ENCODE peak calls at places on chromosomes 3 and 15, in four cellular contexts. One of them, this sample, is unnamed.

GRCh38 chr15:67784057-67784781 is 41.1 kb upstream of the SKOR1 start:
- DNase-seq in breast epithelium: no peak
- DNase-seq in GM12891: no peak
- DNase-seq in body of pancreas: no peak
- DNase-seq in this sample: no peak

GRCh38 chr3:127153506-127153815 is 39.5 kb upstream of the PRR23E start:
- DNase-seq in breast epithelium: no peak
- DNase-seq in GM12891: no peak
- DNase-seq in body of pancreas: no peak
- DNase-seq in this sample: no peak

GRCh38 chr15:41773332-41773728 is 954 bp upstream of the MAPKBP1 start:
- DNase-seq in breast epithelium: no peak
- DNase-seq in GM12891: no peak
- DNase-seq in body of pancreas: no peak
- DNase-seq in this sample: no peak

GRCh38 chr15:31391687-31392671 is 65.3 kb downstream of the KLF13 start:
- DNase-seq in breast epithelium: no peak
- DNase-seq in GM12891: peak; percentile 85
- DNase-seq in body of pancreas: peak; percentile 88
- DNase-seq in this sample: peak; percentile 75

GRCh38 chr15:50176869-50177268 is 5.1 kb upstream of the SLC27A2 start:
- DNase-seq in breast epithelium: no peak
- DNase-seq in GM12891: no peak
- DNase-seq in body of pancreas: no peak
- DNase-seq in this sample: no peak

GRCh38 chr3:105093371-105093770 is 273.3 kb upstream of the ALCAM start:
- DNase-seq in breast epithelium: no peak
- DNase-seq in GM12891: no peak
- DNase-seq in body of pancreas: no peak
- DNase-seq in this sample: no peak

GRCh38 chr3:186609247-186609868 is 3.5 kb upstream of the AHSG start:
- DNase-seq in breast epithelium: no peak
- DNase-seq in GM12891: no peak
- DNase-seq in body of pancreas: peak; percentile 70
- DNase-seq in this sample: no peak

GRCh38 chr3:143002083-143002712 is 828 bp downstream of the U2SURP start:
- DNase-seq in breast epithelium: no peak
- DNase-seq in GM12891: peak; percentile 32
- DNase-seq in body of pancreas: no peak
- DNase-seq in this sample: no peak

GRCh38 chr15:59017459-59017858 is 30.0 kb downstream of the RNF111 start:
- DNase-seq in breast epithelium: no peak
- DNase-seq in GM12891: no peak
- DNase-seq in body of pancreas: no peak
- DNase-seq in this sample: no peak

GRCh38 chr15:39127925-39128617 is 452.8 kb upstream of the THBS1 start:
- DNase-seq in breast epithelium: no peak
- DNase-seq in GM12891: no peak
- DNase-seq in body of pancreas: no peak
- DNase-seq in this sample: peak; percentile 25

GRCh38 chr15:101059381-101060341 is 140.5 kb downstream of the LRRK1 start:
- DNase-seq in breast epithelium: no peak
- DNase-seq in GM12891: no peak
- DNase-seq in body of pancreas: no peak
- DNase-seq in this sample: no peak

GRCh38 chr3:21220944-21221343 is 530.1 kb downstream of the ZNF385D start:
- DNase-seq in breast epithelium: no peak
- DNase-seq in GM12891: no peak
- DNase-seq in body of pancreas: no peak
- DNase-seq in this sample: no peak

GRCh38 chr3:39379778-39380155 is 3.4 kb upstream of the SLC25A38 start:
- DNase-seq in breast epithelium: no peak
- DNase-seq in GM12891: no peak
- DNase-seq in body of pancreas: no peak
- DNase-seq in this sample: no peak

GRCh38 chr3:39372831-39373230 is 10.3 kb upstream of the SLC25A38 start:
- DNase-seq in breast epithelium: no peak
- DNase-seq in GM12891: no peak
- DNase-seq in body of pancreas: no peak
- DNase-seq in this sample: no peak

GRCh38 chr3:39378092-39378491 is 5.1 kb upstream of the SLC25A38 start:
- DNase-seq in breast epithelium: no peak
- DNase-seq in GM12891: peak; percentile 33
- DNase-seq in body of pancreas: peak; percentile 72
- DNase-seq in this sample: no peak

GRCh38 chr3:39378957-39379777 is 4.0 kb upstream of the SLC25A38 start:
- DNase-seq in breast epithelium: no peak
- DNase-seq in GM12891: no peak
- DNase-seq in body of pancreas: peak; percentile 55
- DNase-seq in this sample: no peak

GRCh38 chr3:39376929-39377634 is 6.1 kb upstream of the SLC25A38 start:
- DNase-seq in breast epithelium: no peak
- DNase-seq in GM12891: no peak
- DNase-seq in body of pancreas: no peak
- DNase-seq in this sample: no peak
- TF ChIP-seq POLR2A in breast epithelium: no peak
- TF ChIP-seq POLR2A in GM12891: no peak
- TF ChIP-seq POLR2A in body of pancreas: no peak
- TF ChIP-seq POLR2A in this sample: no peak

DNA sequence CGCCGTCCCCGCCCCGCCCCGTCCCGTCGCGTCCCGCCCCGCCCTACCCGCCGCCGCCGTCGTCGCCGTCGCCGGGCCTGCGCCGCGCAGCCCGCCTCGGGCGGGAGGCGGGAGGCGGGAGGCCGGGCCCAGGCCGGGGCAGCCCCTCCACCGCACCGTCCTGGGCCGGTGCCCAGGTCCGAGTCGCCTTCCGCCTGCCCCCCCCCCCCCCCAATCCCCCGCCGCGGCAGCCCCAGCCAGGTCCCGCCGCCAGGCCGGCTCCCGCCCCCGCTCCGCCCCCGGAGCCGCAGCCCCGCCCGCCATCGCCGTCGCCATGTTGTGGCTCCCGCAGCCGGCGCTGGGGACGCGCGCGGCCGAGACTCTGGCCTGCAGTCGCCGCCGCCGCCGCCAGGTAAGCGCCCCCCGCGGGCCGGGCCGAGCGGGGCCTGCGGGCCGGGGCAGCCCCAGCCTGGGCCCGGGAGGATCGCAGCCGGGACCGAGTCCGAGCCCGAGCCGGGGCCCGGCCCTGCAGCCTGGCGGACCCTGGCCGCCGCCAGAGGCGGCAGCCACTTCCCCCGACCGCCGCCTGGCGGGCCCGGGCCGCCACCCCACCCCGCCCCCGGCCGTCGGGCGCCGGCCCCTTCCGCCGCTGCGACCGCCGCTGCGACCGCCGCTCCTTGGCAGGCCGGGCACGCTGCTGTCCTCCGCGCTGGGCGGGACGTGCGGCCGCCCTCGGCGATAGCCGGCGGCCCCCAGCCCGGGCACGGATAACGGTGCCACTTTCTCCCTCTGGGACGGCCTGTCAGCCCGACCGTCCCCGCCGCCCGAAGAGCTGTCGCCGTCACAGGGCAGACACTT is at the start of gene ZNF592:
- DNase-seq in breast epithelium: peak; percentile 85
- DNase-seq in GM12891: peak; percentile 61
- DNase-seq in body of pancreas: peak; percentile 88
- DNase-seq in this sample: peak; percentile 69
- TF ChIP-seq POLR2A in breast epithelium: no peak
- TF ChIP-seq POLR2A in GM12891: peak; percentile 41
- TF ChIP-seq POLR2A in body of pancreas: no peak
- TF ChIP-seq POLR2A in this sample: peak; percentile 71

GRCh38 chr3:188264231-188265213 is 110.6 kb downstream of the LPP start:
- DNase-seq in breast epithelium: no peak
- DNase-seq in GM12891: no peak
- DNase-seq in body of pancreas: no peak
- DNase-seq in this sample: no peak

GRCh38 chr3:188269040-188269439 is 115.1 kb downstream of the LPP start:
- DNase-seq in breast epithelium: no peak
- DNase-seq in GM12891: no peak
- DNase-seq in body of pancreas: no peak
- DNase-seq in this sample: no peak

GRCh38 chr3:188268336-188268735 is 114.4 kb downstream of the LPP start:
- DNase-seq in breast epithelium: no peak
- DNase-seq in GM12891: no peak
- DNase-seq in body of pancreas: no peak
- DNase-seq in this sample: no peak

GRCh38 chr3:188267790-188268333 is 113.9 kb downstream of the LPP start:
- DNase-seq in breast epithelium: no peak
- DNase-seq in GM12891: no peak
- DNase-seq in body of pancreas: no peak
- DNase-seq in this sample: no peak

GRCh38 chr3:188266581-188267274 is 112.8 kb downstream of the LPP start:
- DNase-seq in breast epithelium: no peak
- DNase-seq in GM12891: no peak
- DNase-seq in body of pancreas: no peak
- DNase-seq in this sample: no peak
- TF ChIP-seq POLR2A in breast epithelium: no peak
- TF ChIP-seq POLR2A in GM12891: no peak
- TF ChIP-seq POLR2A in body of pancreas: no peak
- TF ChIP-seq POLR2A in this sample: no peak

GRCh38 chr3:6739288-6739687 is 121.6 kb upstream of the GRM7 start:
- DNase-seq in breast epithelium: no peak
- DNase-seq in GM12891: no peak
- DNase-seq in body of pancreas: no peak
- DNase-seq in this sample: no peak
- TF ChIP-seq POLR2A in breast epithelium: no peak
- TF ChIP-seq POLR2A in GM12891: no peak
- TF ChIP-seq POLR2A in body of pancreas: no peak
- TF ChIP-seq POLR2A in this sample: no peak

GRCh38 chr3:5190147-5190791 is 2.8 kb downstream of the EDEM1 start:
- DNase-seq in breast epithelium: no peak
- DNase-seq in GM12891: no peak
- DNase-seq in body of pancreas: no peak
- DNase-seq in this sample: no peak

GRCh38 chr3:5186854-5187151 is 704 bp upstream of the EDEM1 start:
- DNase-seq in breast epithelium: no peak
- DNase-seq in GM12891: no peak
- DNase-seq in body of pancreas: peak; percentile 26
- DNase-seq in this sample: no peak

GRCh38 chr3:5187920-5188418 is 462 bp downstream of the EDEM1 start:
- DNase-seq in breast epithelium: no peak
- DNase-seq in GM12891: no peak
- DNase-seq in body of pancreas: peak; percentile 54
- DNase-seq in this sample: peak; percentile 32

GRCh38 chr3:5187152-5187919 is at the start of gene EDEM1:
- DNase-seq in breast epithelium: peak; percentile 95
- DNase-seq in GM12891: peak; percentile 93
- DNase-seq in body of pancreas: peak; percentile 96
- DNase-seq in this sample: peak; percentile 94

DNA sequence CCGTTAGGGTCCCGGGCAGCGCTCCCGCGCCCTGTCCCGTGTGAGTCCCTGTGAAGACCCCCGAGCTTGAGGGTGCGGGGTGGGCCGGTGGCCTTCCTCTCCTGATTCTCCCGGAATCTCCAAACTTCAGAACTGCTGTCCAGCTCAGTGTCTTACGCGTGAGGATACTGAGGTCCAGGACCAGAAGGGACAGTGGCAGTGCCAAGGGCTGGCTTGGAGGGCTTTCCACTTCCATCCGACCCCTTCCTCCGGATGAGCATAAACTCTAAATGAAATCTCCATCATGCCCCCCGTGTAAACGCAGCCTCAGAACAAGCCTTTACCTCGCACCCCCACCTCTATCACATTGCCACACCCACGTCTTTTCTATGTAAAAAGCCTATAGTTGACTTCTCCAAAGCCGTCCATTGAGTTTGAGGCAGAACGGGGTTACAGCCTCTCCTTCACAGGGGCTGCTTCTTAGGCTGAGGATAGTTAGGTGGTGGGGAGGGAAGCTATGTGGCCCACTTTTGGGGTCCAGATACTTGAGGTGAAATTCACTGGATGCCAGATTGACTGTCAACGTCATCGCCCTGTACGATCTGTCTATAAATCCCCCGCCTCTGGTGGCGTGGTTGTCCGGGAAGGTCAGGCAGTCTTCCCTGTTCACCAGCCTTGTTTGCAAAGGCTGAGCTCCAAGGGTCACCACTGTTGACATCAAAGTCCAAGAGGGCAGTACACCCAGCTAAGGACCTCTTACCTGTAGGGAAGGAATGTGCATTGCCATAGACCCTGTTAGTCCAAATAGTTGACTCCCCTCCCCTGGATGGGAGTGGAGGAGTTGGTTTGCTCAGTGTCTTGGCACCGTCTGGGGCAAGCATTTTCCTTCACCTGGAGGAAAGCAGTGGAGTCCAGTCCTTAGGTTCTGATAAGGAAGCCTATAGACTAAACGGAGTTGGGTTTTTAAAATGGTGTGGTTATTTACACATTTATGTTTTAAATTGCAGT is 1.2 kb downstream of the EDEM1 start:
- DNase-seq in breast epithelium: no peak
- DNase-seq in GM12891: no peak
- DNase-seq in body of pancreas: peak; percentile 44
- DNase-seq in this sample: no peak
- TF ChIP-seq POLR2A in breast epithelium: no peak
- TF ChIP-seq POLR2A in GM12891: no peak
- TF ChIP-seq POLR2A in body of pancreas: peak; percentile 33
- TF ChIP-seq POLR2A in this sample: no peak

This sample was measured in H54.